ENCODE peak calls at places on chromosomes 1 and 21, in seven cellular contexts. U is renal cortical epithelial cell; P is activated T-cell treated with anti-CD3 and anti-CD28 coated beads for 1 hour; A is HL-60; R is amniotic stem cell; Y is activated CD4-positive, CD25-positive, alpha-beta regulatory T cell treated with anti-CD3 and anti-CD28 coated beads, Interleukin-2, amount 50 U/mL, for 16 hours; W is iPS-NIHi11. E is an unnamed sample.
A peak's percentile ranks its signal among the peaks of the same experiment; 100 is the strongest.

GRCh38 chr1:53145942-53146708 is 3.7 kb upstream of the SLC1A7 start:
- DNase-seq in Y (no peak), R (peak; percentile 96), P (no peak), W (no peak), U (peak; percentile 99), A (no peak), E (no peak)

GRCh38 chr1:20184997-20185833 is 681 bp upstream of the UBXN10 start:
- DNase-seq in A (peak; percentile 72), W (no peak), R (no peak), P (peak; percentile 42), U (no peak), Y (no peak), E (no peak)

GRCh38 chr1:61247051-61247854 is 164.9 kb downstream of the NFIA start:
- DNase-seq in R (no peak), U (no peak), W (no peak), Y (no peak), P (no peak), A (no peak), E (no peak)

GRCh38 chr1:70667771-70668170 is 256.7 kb downstream of the CTH start:
- DNase-seq in P (no peak), U (peak; percentile 77), Y (no peak), R (no peak), W (no peak), A (no peak), E (no peak)

GRCh38 chr21:38898422-38899098 is 92.8 kb downstream of the ETS2 start:
- DNase-seq in P (no peak), W (no peak), A (no peak), U (no peak), R (no peak), Y (no peak), E (no peak)

GRCh38 chr21:34243562-34243961 is 120.2 kb upstream of the KCNE2 start:
- DNase-seq in U (peak; percentile 18), W (peak; percentile 59), P (no peak), Y (no peak), A (no peak), R (no peak), E (peak; percentile 4)

GRCh38 chr1:39721664-39722063 is 17.0 kb upstream of the PPIE start:
- DNase-seq in W (no peak), Y (no peak), R (no peak), U (no peak), A (no peak), P (no peak), E (no peak)

GRCh38 chr1:94693029-94693428 is 127.1 kb upstream of the SLC44A3 start:
- DNase-seq in Y (no peak), P (no peak), A (no peak), U (no peak), R (no peak), W (peak; percentile 31), E (no peak)

GRCh38 chr1:111621050-111621449 is 1.5 kb downstream of the RAP1A start:
- DNase-seq in P (no peak), W (no peak), U (no peak), A (no peak), Y (no peak), R (no peak), E (no peak)

GRCh38 chr1:212819704-212820103 is 27.7 kb downstream of the SPATA45 start:
- DNase-seq in A (no peak), Y (no peak), W (no peak), R (no peak), P (no peak), U (no peak), E (no peak)

GRCh38 chr1:17550684-17551584 is 11.4 kb downstream of the ARHGEF10L start:
- DNase-seq in P (no peak), R (no peak), A (no peak), W (no peak), U (peak; percentile 72), Y (no peak), E (no peak)

GRCh38 chr1:225447649-225448048 is 19.8 kb upstream of the LBR start:
- DNase-seq in R (no peak), Y (no peak), P (no peak), U (no peak), W (no peak), A (no peak), E (no peak)

E was measured in nephron progenitor cell.